ENCODE peak calls at places on chromosomes 13 and 19, in five cellular contexts. Y is thoracic aorta, Z is progenitor cell of endocrine pancreas, O is omental fat pad, R is fibroblast of villous mesenchyme. E is an unnamed sample.

GRCh38 chr19:19064098-19064722 is 416 bp downstream of the SLC25A42 start:
- DNase-seq in Y (no peak), Z (no peak), O (no peak), R (no peak), E (peak)

GRCh38 chr19:39819786-39820185 is 14.2 kb downstream of the DYRK1B start:
- DNase-seq in Y (no peak), Z (no peak), O (no peak), R (no peak), E (no peak)

GRCh38 chr13:113796211-113796875 is 37.3 kb downstream of the TMEM255B start:
- DNase-seq in Y (no peak), Z (no peak), O (no peak), R (no peak), E (no peak)

GRCh38 chr13:99034333-99035085 is 56.6 kb upstream of the DOCK9 start:
- DNase-seq in Y (no peak), Z (no peak), O (no peak), R (no peak), E (no peak)

GRCh38 chr13:113427562-113428468 is 25.5 kb downstream of the ADPRHL1 start:
- DNase-seq in Y (no peak), Z (no peak), O (no peak), R (peak), E (no peak)

GRCh38 chr13:50187352-50188029 is 172.2 kb downstream of the KCNRG start:
- DNase-seq in Y (no peak), Z (no peak), O (no peak), R (peak), E (no peak)

GRCh38 chr19:17202249-17202648 is 12.9 kb upstream of the USE1 start:
- DNase-seq in Y (no peak), Z (no peak), O (no peak), R (no peak), E (no peak)

GRCh38 chr19:13883665-13884064 is 6.7 kb downstream of the NANOS3 start:
- DNase-seq in Y (no peak), Z (no peak), O (no peak), R (no peak), E (no peak)

GRCh38 chr19:3506384-3507340 is 551 bp downstream of the FZR1 start:
- DNase-seq in Y (no peak), Z (no peak), O (no peak), R (no peak), E (peak)

GRCh38 chr19:56193981-56194380 is 3.6 kb downstream of the ZSCAN5B start:
- DNase-seq in Y (no peak), Z (no peak), O (no peak), R (no peak), E (no peak)

GRCh38 chr19:56191711-56192110 is 5.9 kb downstream of the ZSCAN5B start:
- DNase-seq in Y (no peak), Z (no peak), O (no peak), R (no peak), E (no peak)

GRCh38 chr19:56189785-56190184 is 7.8 kb downstream of the ZSCAN5B start:
- DNase-seq in Y (no peak), Z (no peak), O (no peak), R (no peak), E (no peak)

GRCh38 chr19:56191115-56191514 is 6.5 kb downstream of the ZSCAN5B start:
- DNase-seq in Y (no peak), Z (no peak), O (no peak), R (no peak), E (no peak)
- TF ChIP-seq CTCF in Y (no peak), Z (no peak), O (no peak), R (no peak), E (no peak)

GRCh38 chr13:93233997-93234416 is 7.4 kb downstream of the GPC6 start:
- DNase-seq in Y (no peak), Z (no peak), O (no peak), R (no peak), E (no peak)
- TF ChIP-seq CTCF in Y (no peak), Z (peak), O (no peak), R (peak), E (no peak)

GRCh38 chr13:35822666-35823065 is 308.5 kb downstream of the DCLK1 start:
- DNase-seq in Y (no peak), Z (no peak), O (no peak), R (no peak), E (no peak)

GRCh38 chr13:35824825-35825224 is 306.4 kb downstream of the DCLK1 start:
- DNase-seq in Y (no peak), Z (no peak), O (no peak), R (no peak), E (no peak)

GRCh38 chr13:35830850-35831450 is 300.2 kb downstream of the DCLK1 start:
- DNase-seq in Y (no peak), Z (no peak), O (no peak), R (no peak), E (no peak)

GRCh38 chr13:35824395-35824794 is 306.8 kb downstream of the DCLK1 start:
- DNase-seq in Y (no peak), Z (no peak), O (no peak), R (no peak), E (no peak)

GRCh38 chr13:35826626-35827254 is 304.4 kb downstream of the DCLK1 start:
- DNase-seq in Y (no peak), Z (no peak), O (no peak), R (no peak), E (no peak)
- TF ChIP-seq CTCF in Y (no peak), Z (peak), O (no peak), R (no peak), E (no peak)

DNA sequence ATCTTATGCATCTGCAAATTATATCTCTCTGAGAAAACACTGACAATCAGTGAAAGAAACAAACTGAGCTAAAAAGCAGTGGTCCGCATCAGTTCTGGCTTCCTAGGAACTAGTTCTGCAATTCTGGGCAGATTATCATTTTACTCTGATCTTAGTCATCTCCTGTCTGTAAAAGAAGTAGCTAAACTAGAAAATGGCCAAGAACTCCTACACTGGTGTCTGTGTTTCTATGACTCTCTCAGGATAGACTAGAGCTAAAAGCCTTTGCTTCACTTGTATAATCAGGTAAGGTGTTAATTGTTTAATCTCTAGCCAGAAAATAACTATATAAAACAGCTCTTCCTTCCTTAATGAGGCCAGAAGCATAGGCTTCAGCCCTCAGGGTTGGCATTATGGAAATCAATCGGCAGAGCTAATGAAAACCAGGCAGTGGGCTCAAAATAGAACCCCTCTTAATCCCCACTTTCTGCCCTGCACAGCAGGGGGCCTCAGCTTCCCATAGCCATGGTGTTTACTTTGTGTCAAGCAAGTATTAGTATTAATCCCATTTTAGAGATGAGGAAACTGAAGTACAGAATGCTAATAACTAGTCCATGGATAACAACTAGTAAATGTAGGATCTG is 459.2 kb downstream of the FGF14 start:
- DNase-seq in Y (no peak), Z (no peak), O (no peak), R (no peak), E (no peak)
- TF ChIP-seq CTCF in Y (no peak), Z (no peak), O (no peak), R (no peak), E (no peak)

DNA sequence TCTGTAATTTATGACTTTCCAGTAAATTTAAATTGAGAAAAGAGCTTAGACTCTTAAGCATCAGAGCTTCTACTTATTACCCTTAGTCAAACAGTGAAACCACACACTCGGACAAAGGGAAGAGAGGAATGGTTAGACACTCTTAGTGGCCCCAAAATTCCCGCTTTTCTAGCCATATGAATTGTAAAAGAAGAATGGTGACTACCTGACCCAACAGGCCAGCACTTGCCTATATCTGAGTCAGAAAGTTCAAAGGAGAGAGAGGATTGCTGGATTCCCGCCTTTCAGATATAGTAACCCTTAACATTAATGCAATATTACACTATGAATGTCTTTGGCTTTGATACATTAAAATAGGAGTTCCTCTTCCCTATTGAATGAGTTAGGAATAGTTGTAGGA is 317.3 kb downstream of the PCDH17 start:
- DNase-seq in Y (no peak), Z (no peak), O (no peak), R (no peak), E (no peak)
- TF ChIP-seq CTCF in Y (no peak), Z (no peak), O (no peak), R (no peak), E (no peak)

GRCh38 chr19:1283917-1284292 is 1.8 kb upstream of the EFNA2 start:
- DNase-seq in Y (no peak), Z (no peak), O (no peak), R (no peak), E (no peak)

GRCh38 chr19:1285737-1286360 is at the start of gene EFNA2:
- DNase-seq in Y (no peak), Z (no peak), O (no peak), R (no peak), E (no peak)

GRCh38 chr19:1284293-1284978 is 1.2 kb upstream of the EFNA2 start:
- DNase-seq in Y (no peak), Z (no peak), O (no peak), R (no peak), E (no peak)

GRCh38 chr19:1286451-1286858 is 782 bp downstream of the EFNA2 start:
- DNase-seq in Y (no peak), Z (no peak), O (no peak), R (no peak), E (no peak)

GRCh38 chr19:1284979-1285736 is 515 bp upstream of the EFNA2 start:
- DNase-seq in Y (no peak), Z (no peak), O (no peak), R (no peak), E (no peak)
- TF ChIP-seq CTCF in Y (no peak), Z (no peak), O (no peak), R (no peak), E (no peak)

GRCh38 chr19:5356918-5357317 is 16.3 kb upstream of the PTPRS start:
- DNase-seq in Y (no peak), Z (no peak), O (no peak), R (no peak), E (no peak)

GRCh38 chr19:5356428-5356827 is 15.8 kb upstream of the PTPRS start:
- DNase-seq in Y (no peak), Z (no peak), O (no peak), R (no peak), E (no peak)

GRCh38 chr19:5354403-5354802 is 13.8 kb upstream of the PTPRS start:
- DNase-seq in Y (no peak), Z (no peak), O (no peak), R (no peak), E (no peak)

GRCh38 chr19:5355693-5356092 is 15.1 kb upstream of the PTPRS start:
- DNase-seq in Y (no peak), Z (no peak), O (no peak), R (no peak), E (no peak)

DNA sequence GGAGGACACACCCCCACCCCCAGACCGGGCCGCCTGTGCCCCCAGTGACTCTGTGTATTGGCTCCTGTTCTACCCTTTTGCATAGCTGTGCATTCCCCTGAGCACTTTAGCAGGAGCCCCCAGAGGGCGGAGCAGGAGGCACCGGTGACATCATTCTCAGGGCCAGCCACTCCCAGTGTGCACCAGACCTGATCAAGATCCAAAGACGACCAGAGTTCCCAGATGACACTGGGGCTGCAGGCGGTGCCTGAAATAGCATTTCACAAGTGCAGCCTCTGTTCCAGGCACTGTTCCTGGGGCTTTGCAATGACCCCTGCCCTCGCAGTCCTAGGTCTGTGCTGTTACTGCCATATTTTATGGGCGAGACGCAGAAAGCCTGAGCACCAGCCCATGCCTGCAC is 14.5 kb upstream of the PTPRS start:
- DNase-seq in Y (no peak), Z (no peak), O (no peak), R (no peak), E (no peak)
- TF ChIP-seq CTCF in Y (no peak), Z (no peak), O (no peak), R (no peak), E (no peak)

DNA sequence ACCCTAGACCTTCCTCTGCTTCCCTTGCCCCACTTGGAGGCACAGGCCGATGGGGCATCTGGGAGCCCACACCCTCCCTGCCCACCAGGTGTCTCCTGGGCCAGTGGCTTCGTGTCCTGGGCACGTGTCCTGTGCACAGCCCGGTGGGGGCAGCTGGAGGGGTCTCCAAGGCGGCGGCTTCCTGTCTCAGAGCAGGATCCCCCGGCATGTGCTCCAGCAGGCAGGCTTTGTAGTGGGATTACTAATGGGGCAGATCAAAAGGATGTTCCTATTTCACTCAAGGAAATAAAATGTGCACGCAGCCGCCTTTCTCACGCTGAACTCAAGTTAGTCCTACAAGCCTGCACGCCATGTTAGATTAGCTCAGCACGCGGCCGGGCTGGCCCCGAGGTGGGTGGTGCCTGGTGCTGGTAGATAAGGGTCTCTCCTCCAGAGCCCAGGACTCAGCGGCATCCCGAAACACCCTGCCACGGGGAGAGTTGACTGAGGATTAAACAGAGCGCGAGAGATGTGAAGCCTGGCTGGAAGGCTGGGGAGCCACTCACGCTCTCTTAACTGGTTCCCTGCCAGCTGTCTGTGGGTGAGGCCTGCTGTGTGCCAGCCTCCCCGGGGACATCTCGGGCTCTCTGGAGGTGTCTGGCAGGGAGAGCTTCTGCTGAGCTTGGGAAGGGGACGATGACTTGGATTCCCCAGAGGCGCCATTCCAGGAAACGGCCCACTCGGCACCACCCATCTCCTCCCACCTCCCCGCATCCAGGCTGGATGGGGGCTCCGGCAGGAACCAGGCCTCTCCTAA is 122.1 kb downstream of the KDM4B start:
- DNase-seq in Y (no peak), Z (no peak), O (no peak), R (peak), E (peak)
- TF ChIP-seq CTCF in Y (no peak), Z (no peak), O (no peak), R (no peak), E (no peak)

DNA sequence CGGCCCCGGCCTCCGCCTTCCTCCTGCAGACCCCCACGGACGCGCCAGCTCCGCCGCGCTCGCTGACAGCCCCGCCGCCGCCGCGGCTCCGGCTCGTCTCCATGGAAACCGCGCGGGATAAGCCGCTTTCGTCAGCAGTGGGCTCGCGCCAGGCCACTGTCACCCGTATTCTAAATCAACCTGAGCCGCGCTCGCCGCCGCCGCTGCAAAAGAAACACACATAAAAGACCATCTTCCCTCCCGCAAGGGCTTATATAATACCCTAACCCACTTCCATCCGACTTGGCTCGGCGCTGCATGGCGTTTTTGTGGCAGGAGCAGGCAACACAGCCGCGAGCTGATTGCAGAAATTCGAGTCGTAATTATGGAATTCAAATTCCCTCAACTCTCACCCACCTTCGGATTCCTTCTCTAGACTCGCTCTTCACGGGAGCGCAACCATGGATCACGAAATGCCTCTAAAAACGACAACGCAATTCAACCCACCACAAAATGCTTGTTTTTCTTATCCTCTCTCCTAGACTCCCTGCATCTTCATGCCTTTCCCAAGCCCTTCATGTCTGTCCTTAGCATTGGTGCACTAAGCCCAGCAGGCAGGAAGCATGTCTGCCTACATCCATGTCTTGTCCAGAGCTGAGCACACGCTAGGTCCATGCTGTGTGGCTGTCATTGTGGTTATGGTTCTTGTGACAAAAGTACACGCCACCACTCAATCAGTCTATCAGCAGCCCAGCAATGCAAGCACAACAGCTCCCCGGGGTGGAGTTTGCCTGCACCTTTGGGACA is at the start of gene AMER2:
- DNase-seq in Y (no peak), Z (peak), O (no peak), R (peak), E (no peak)
- TF ChIP-seq CTCF in Y (no peak), Z (no peak), O (no peak), R (no peak), E (no peak)